ENCODE peak calls at places on chromosomes 5 and 9, in five cellular contexts. X is A549, A is heart right ventricle, O is hepatocyte, Y is fibroblast of the aortic adventitia. Q is an unnamed sample.

GRCh38 chr5:429453-430188 is 13.4 kb upstream of the EXOC3 start:
- DNase-seq in A (no peak), X (no peak), Y (peak), O (no peak), Q (no peak)

GRCh38 chr5:68332546-68332945 is 117.0 kb downstream of the PIK3R1 start:
- DNase-seq in Y (no peak), A (no peak), O (no peak), X (no peak), Q (no peak)

GRCh38 chr5:33313150-33313549 is 127.6 kb upstream of the TARS1 start:
- DNase-seq in Y (peak), O (peak), X (peak), A (no peak), Q (peak)

GRCh38 chr5:56818409-56819026 is 3.2 kb downstream of the MAP3K1 start:
- DNase-seq in O (no peak), Y (peak), A (no peak), X (no peak), Q (no peak)

GRCh38 chr5:173328896-173329369 is 719 bp upstream of the STC2 start:
- DNase-seq in Y (peak), A (no peak), X (peak), O (peak), Q (peak)

GRCh38 chr9:127979333-127980055 is 1.3 kb downstream of the EEIG1 start:
- DNase-seq in A (no peak), X (no peak), O (peak), Y (peak), Q (peak)

GRCh38 chr5:37738057-37738691 is 101.7 kb downstream of the GDNF start:
- DNase-seq in X (no peak), A (no peak), Y (peak), O (peak), Q (peak)

GRCh38 chr5:12624776-12625560 is 720.7 kb upstream of the CTNND2 start:
- DNase-seq in A (no peak), Y (no peak), O (no peak), X (no peak), Q (no peak)

GRCh38 chr5:137315534-137316345 is 183.4 kb downstream of the SPOCK1 start:
- DNase-seq in Y (no peak), X (no peak), A (no peak), O (no peak), Q (no peak)

GRCh38 chr9:110996436-110997224 is 41.6 kb downstream of the LPAR1 start:
- DNase-seq in X (no peak), O (peak), Y (peak), A (no peak), Q (no peak)

GRCh38 chr5:176360894-176361436 is 599 bp downstream of the KIAA1191 start:
- DNase-seq in O (peak), X (peak), A (no peak), Y (peak), Q (peak)

GRCh38 chr5:82351754-82352145 is 73.6 kb upstream of the RPS23 start:
- DNase-seq in Y (peak), X (peak), O (peak), A (no peak), Q (peak)

GRCh38 chr5:108521011-108521700 is 139.3 kb upstream of the FBXL17 start:
- DNase-seq in Y (no peak), A (no peak), O (no peak), X (no peak), Q (no peak)

GRCh38 chr5:163712011-163712410 is 206.6 kb downstream of the MAT2B start:
- DNase-seq in A (no peak), Y (no peak), O (no peak), X (no peak), Q (no peak)

GRCh38 chr9:126398403-126399058 is 71.9 kb downstream of the MVB12B start:
- DNase-seq in X (peak), A (peak), O (peak), Y (peak), Q (peak)

GRCh38 chr9:113328045-113328782 is 11.9 kb downstream of the WDR31 start:
- DNase-seq in O (no peak), Y (no peak), X (no peak), A (no peak), Q (no peak)

GRCh38 chr5:538801-539468 is 14.7 kb upstream of the SLC9A3 start:
- DNase-seq in A (peak), Y (no peak), X (no peak), O (no peak), Q (no peak)

GRCh38 chr5:177373806-177374205 is 10.4 kb upstream of the SLC34A1 start:
- DNase-seq in Y (no peak), X (no peak), A (no peak), O (no peak), Q (no peak)

GRCh38 chr9:93100265-93100636 is 4.2 kb downstream of the CARD19 start:
- DNase-seq in A (no peak), O (no peak), X (no peak), Y (no peak), Q (no peak)

GRCh38 chr9:129109952-129110739 is 447 bp downstream of the CRAT start:
- DNase-seq in A (peak), O (peak), X (peak), Y (peak), Q (no peak)

GRCh38 chr9:35519697-35520403 is 29.9 kb downstream of the RUSC2 start:
- DNase-seq in X (no peak), O (no peak), A (no peak), Y (no peak), Q (no peak)

GRCh38 chr5:127028822-127029457 is 1.4 kb downstream of the MARCHF3 start:
- DNase-seq in A (no peak), X (no peak), Y (peak), O (peak), Q (peak)

GRCh38 chr9:123412171-123412820 is 56.3 kb downstream of the CRB2 start:
- DNase-seq in X (no peak), Y (no peak), O (no peak), A (no peak), Q (no peak)

GRCh38 chr9:130062750-130063149 is 9.0 kb downstream of the GPR107 start:
- DNase-seq in A (no peak), X (no peak), O (no peak), Y (no peak), Q (no peak)

GRCh38 chr9:99197987-99198386 is 23.8 kb downstream of the ALG2 start:
- DNase-seq in Y (no peak), O (no peak), A (no peak), X (no peak), Q (no peak)

GRCh38 chr5:68178579-68178978 is 37.0 kb upstream of the PIK3R1 start:
- DNase-seq in Y (no peak), O (peak), A (no peak), X (peak), Q (no peak)

GRCh38 chr9:89418112-89418872 is 79.6 kb downstream of the SEMA4D start:
- DNase-seq in A (no peak), X (no peak), O (no peak), Y (no peak), Q (no peak)

GRCh38 chr9:91589101-91589553 is 165.5 kb upstream of the NFIL3 start:
- DNase-seq in Y (peak), A (no peak), O (peak), X (no peak), Q (no peak)

GRCh38 chr9:13351768-13352386 is 72.4 kb upstream of the MPDZ start:
- DNase-seq in Y (peak), X (peak), O (peak), A (no peak), Q (no peak)

GRCh38 chr9:136567651-136568287 is 21.9 kb upstream of the NOTCH1 start:
- DNase-seq in O (peak), A (peak), X (peak), Y (peak), Q (peak)

GRCh38 chr9:128629852-128630545 is 26.6 kb downstream of the DYNC2I2 start:
- DNase-seq in Y (no peak), X (no peak), A (no peak), O (no peak), Q (no peak)

GRCh38 chr5:10535237-10535530 is 28.7 kb upstream of the ANKRD33B start:
- DNase-seq in A (no peak), O (no peak), X (no peak), Y (no peak), Q (no peak)

GRCh38 chr9:134458111-134458845 is 132.0 kb downstream of the RXRA start:
- DNase-seq in O (peak), A (no peak), Y (peak), X (no peak), Q (no peak)
- TF ChIP-seq CTCF in O (no peak), A (no peak), Y (no peak), X (no peak), Q (no peak)

GRCh38 chr5:8340739-8341344 is 471.9 kb downstream of the MTRR start:
- DNase-seq in X (no peak), O (peak), Y (peak), A (no peak), Q (no peak)
- TF ChIP-seq CTCF in X (no peak), O (peak), Y (peak), A (no peak), Q (no peak)

DNA sequence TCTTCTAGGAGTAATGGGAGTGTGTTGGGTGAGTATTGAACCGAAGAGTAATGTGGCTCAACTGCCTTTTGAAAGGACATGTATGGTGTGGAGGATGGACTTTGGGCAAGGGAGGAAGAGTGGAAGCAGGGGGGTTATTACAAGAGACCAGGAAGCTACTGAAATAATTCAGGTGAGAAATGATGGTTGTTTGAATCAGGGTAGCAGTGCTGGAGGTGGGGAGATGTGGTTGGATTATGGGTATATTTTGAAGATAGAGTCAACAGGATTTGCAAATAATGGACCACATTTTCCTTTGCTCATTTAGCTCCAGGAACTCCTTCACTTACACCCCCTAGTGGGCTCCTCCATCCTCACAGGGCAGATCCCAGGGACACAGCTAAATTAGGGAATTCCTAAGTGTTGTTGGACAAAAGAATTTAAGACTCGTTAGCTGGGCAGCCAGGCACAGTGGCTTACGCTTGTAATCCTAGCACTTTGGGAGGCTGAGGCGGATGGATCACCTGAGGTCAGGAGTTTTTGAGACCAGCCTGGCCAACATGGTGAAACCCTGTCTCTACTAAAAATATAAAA is 1.2 kb upstream of the SLC4A9 start:
- DNase-seq in O (no peak), Y (peak), X (peak), A (no peak), Q (peak)
- TF ChIP-seq CTCF in O (peak), Y (peak), X (peak), A (no peak), Q (peak)

GRCh38 chr9:74281674-74282073 is 215.5 kb upstream of the RORB start:
- DNase-seq in X (no peak), Y (no peak), A (no peak), O (no peak), Q (no peak)
- TF ChIP-seq CTCF in X (no peak), Y (no peak), A (no peak), O (peak), Q (no peak)

GRCh38 chr9:14768561-14769234 is 46.2 kb upstream of the CER1 start:
- DNase-seq in A (no peak), X (peak), Y (peak), O (peak), Q (peak)

GRCh38 chr9:14766299-14766698 is 43.8 kb upstream of the CER1 start:
- DNase-seq in A (no peak), O (no peak), Y (no peak), X (no peak), Q (no peak)

GRCh38 chr9:14770592-14770991 is 48.1 kb upstream of the CER1 start:
- DNase-seq in Y (no peak), A (no peak), O (no peak), X (no peak), Q (no peak)

DNA sequence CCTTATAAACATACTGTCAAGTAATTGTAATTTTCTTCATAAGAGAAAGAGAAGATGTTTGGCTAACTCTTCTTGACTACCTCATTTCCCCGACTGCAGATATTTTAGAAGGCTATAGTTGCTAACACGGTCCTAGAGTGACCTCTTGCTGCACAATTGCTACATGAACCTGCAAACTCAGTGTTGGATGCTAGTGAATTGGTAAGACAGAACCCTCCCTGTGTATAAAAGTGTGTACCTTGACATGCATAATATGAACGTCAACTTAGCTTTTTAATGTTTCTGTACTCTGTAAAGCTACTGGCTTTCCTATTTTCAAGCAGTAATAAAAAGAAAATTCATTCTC is 46.7 kb upstream of the CER1 start:
- DNase-seq in O (peak), Y (peak), A (no peak), X (no peak), Q (peak)
- TF ChIP-seq CTCF in O (peak), Y (peak), A (no peak), X (no peak), Q (no peak)

DNA sequence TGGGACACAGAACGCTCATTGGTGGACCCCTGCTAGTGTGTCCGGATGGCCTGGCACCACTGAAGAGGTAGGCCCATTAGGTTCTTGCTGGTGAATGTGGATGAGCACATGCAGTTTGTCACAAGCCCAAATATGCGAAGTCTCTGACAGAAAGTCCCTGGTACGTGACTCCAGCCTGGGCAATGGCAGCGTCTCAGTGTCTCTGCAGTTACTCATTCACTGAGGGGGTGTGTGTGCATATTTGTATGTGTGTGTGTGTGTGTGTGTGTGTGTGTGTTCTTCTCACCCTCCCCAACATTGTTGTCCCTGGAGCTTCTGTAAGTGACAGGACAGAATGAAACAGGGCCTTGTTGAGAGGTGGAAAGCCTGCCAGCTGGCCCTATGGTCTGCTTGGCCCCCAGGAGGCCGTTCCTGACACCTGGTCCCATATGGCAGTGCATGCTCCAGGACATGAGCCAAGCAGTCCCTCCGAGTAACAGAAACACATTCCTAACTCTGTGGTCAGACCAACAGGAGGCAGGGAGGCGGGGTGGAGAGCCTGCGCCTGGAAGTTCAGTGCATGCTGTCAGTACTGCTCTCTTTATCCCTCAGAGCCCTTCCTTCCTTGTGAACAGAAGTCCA is 169.9 kb downstream of the SLC28A3 start:
- DNase-seq in O (peak), Y (peak), A (peak), X (peak), Q (peak)
- TF ChIP-seq CTCF in O (no peak), Y (peak), A (no peak), X (no peak), Q (no peak)

Q was measured in Calu3.